ENCODE peak calls at places on chromosomes 4 and X, in seven cellular contexts. One of them, this sample, is unnamed. For H3K4me1, the result is how much of the 10 kb centered on the place peaks cover.

GRCh38 chr4:169774466-169775445 is 17.0 kb upstream of the HPF1 start:
- DNase-seq in sigmoid colon: no peak
- DNase-seq in suprapubic skin: no peak
- DNase-seq in esophagus muscularis mucosa: peak
- DNase-seq in K562: peak
- DNase-seq in SK-N-SH: peak
- DNase-seq in endothelial cell of umbilical vein: peak
- DNase-seq in this sample: no peak

GRCh38 chr4:845836-846251 is 19.9 kb upstream of the CPLX1 start:
- DNase-seq in sigmoid colon: no peak
- DNase-seq in suprapubic skin: no peak
- DNase-seq in esophagus muscularis mucosa: no peak
- DNase-seq in K562: no peak
- DNase-seq in SK-N-SH: no peak
- DNase-seq in endothelial cell of umbilical vein: no peak
- DNase-seq in this sample: no peak

GRCh38 chr4:140943887-140944515 is 187.8 kb upstream of the TBC1D9 start:
- DNase-seq in sigmoid colon: no peak
- DNase-seq in suprapubic skin: no peak
- DNase-seq in esophagus muscularis mucosa: no peak
- DNase-seq in K562: no peak
- DNase-seq in SK-N-SH: no peak
- DNase-seq in endothelial cell of umbilical vein: no peak
- DNase-seq in this sample: no peak

GRCh38 chrX:154378799-154379568 is at the start of gene EMD:
- DNase-seq in sigmoid colon: peak
- DNase-seq in suprapubic skin: peak
- DNase-seq in esophagus muscularis mucosa: peak
- DNase-seq in K562: peak
- DNase-seq in SK-N-SH: peak
- DNase-seq in endothelial cell of umbilical vein: peak
- DNase-seq in this sample: peak

GRCh38 chrX:21838937-21839333 is 482 bp upstream of the MBTPS2 start:
- DNase-seq in sigmoid colon: no peak
- DNase-seq in suprapubic skin: no peak
- DNase-seq in esophagus muscularis mucosa: no peak
- DNase-seq in K562: peak
- DNase-seq in SK-N-SH: no peak
- DNase-seq in endothelial cell of umbilical vein: no peak
- DNase-seq in this sample: no peak

GRCh38 chrX:133681416-133681815 is 266.1 kb upstream of the GPC4 start:
- DNase-seq in sigmoid colon: no peak
- DNase-seq in suprapubic skin: no peak
- DNase-seq in esophagus muscularis mucosa: no peak
- DNase-seq in K562: no peak
- DNase-seq in SK-N-SH: no peak
- DNase-seq in endothelial cell of umbilical vein: no peak
- DNase-seq in this sample: no peak

GRCh38 chr4:79445371-79445781 is 37.3 kb upstream of the GK2 start:
- DNase-seq in sigmoid colon: no peak
- DNase-seq in suprapubic skin: no peak
- DNase-seq in esophagus muscularis mucosa: no peak
- DNase-seq in K562: no peak
- DNase-seq in SK-N-SH: no peak
- DNase-seq in endothelial cell of umbilical vein: no peak
- DNase-seq in this sample: no peak

GRCh38 chr4:71186566-71187398 is 152.0 kb upstream of the SLC4A4 start:
- DNase-seq in sigmoid colon: peak
- DNase-seq in suprapubic skin: no peak
- DNase-seq in esophagus muscularis mucosa: no peak
- DNase-seq in K562: no peak
- DNase-seq in SK-N-SH: peak
- DNase-seq in endothelial cell of umbilical vein: peak
- DNase-seq in this sample: no peak

GRCh38 chrX:108468486-108468885 is 28.8 kb downstream of the COL4A5 start:
- DNase-seq in sigmoid colon: no peak
- DNase-seq in suprapubic skin: no peak
- DNase-seq in esophagus muscularis mucosa: no peak
- DNase-seq in K562: no peak
- DNase-seq in SK-N-SH: no peak
- DNase-seq in endothelial cell of umbilical vein: no peak
- DNase-seq in this sample: no peak

GRCh38 chr4:82431026-82431745 is 796 bp downstream of the ENOPH1 start:
- DNase-seq in sigmoid colon: no peak
- DNase-seq in suprapubic skin: peak
- DNase-seq in esophagus muscularis mucosa: no peak
- DNase-seq in K562: peak
- DNase-seq in SK-N-SH: peak
- DNase-seq in endothelial cell of umbilical vein: no peak
- DNase-seq in this sample: peak

GRCh38 chr4:8468746-8469535 is 28.4 kb downstream of the TRMT44 start:
- DNase-seq in sigmoid colon: peak
- DNase-seq in suprapubic skin: no peak
- DNase-seq in esophagus muscularis mucosa: no peak
- DNase-seq in K562: peak
- DNase-seq in SK-N-SH: peak
- DNase-seq in endothelial cell of umbilical vein: peak
- DNase-seq in this sample: peak

GRCh38 chr4:1356181-1356998 is 9.4 kb downstream of the UVSSA start:
- DNase-seq in sigmoid colon: no peak
- DNase-seq in suprapubic skin: no peak
- DNase-seq in esophagus muscularis mucosa: no peak
- DNase-seq in K562: peak
- DNase-seq in SK-N-SH: peak
- DNase-seq in endothelial cell of umbilical vein: peak
- DNase-seq in this sample: peak

GRCh38 chrX:123464709-123465108 is 268.1 kb downstream of the THOC2 start:
- DNase-seq in sigmoid colon: no peak
- DNase-seq in suprapubic skin: no peak
- DNase-seq in esophagus muscularis mucosa: no peak
- DNase-seq in K562: peak
- DNase-seq in SK-N-SH: no peak
- DNase-seq in endothelial cell of umbilical vein: no peak
- DNase-seq in this sample: no peak

GRCh38 chrX:43618376-43619205 is 37.5 kb upstream of the MAOA start:
- DNase-seq in sigmoid colon: no peak
- DNase-seq in suprapubic skin: no peak
- DNase-seq in esophagus muscularis mucosa: no peak
- DNase-seq in K562: no peak
- DNase-seq in SK-N-SH: no peak
- DNase-seq in endothelial cell of umbilical vein: no peak
- DNase-seq in this sample: no peak

GRCh38 chr4:82761249-82761648 is 37.3 kb downstream of the SCD5 start:
- DNase-seq in sigmoid colon: no peak
- DNase-seq in suprapubic skin: no peak
- DNase-seq in esophagus muscularis mucosa: no peak
- DNase-seq in K562: no peak
- DNase-seq in SK-N-SH: no peak
- DNase-seq in endothelial cell of umbilical vein: no peak
- DNase-seq in this sample: no peak

GRCh38 chrX:45714864-45715263 is 514.2 kb upstream of the DIPK2B start:
- DNase-seq in sigmoid colon: no peak
- DNase-seq in suprapubic skin: no peak
- DNase-seq in esophagus muscularis mucosa: no peak
- DNase-seq in K562: no peak
- DNase-seq in SK-N-SH: no peak
- DNase-seq in endothelial cell of umbilical vein: peak
- DNase-seq in this sample: no peak

GRCh38 chr4:29467044-29467717 is 1253.0 kb upstream of the PCDH7 start:
- DNase-seq in sigmoid colon: no peak
- DNase-seq in suprapubic skin: no peak
- DNase-seq in esophagus muscularis mucosa: no peak
- DNase-seq in K562: no peak
- DNase-seq in SK-N-SH: no peak
- DNase-seq in endothelial cell of umbilical vein: no peak
- DNase-seq in this sample: no peak

GRCh38 chr4:4887426-4887825 is 28.0 kb downstream of the MSX1 start:
- DNase-seq in sigmoid colon: no peak
- DNase-seq in suprapubic skin: no peak
- DNase-seq in esophagus muscularis mucosa: no peak
- DNase-seq in K562: no peak
- DNase-seq in SK-N-SH: no peak
- DNase-seq in endothelial cell of umbilical vein: no peak
- DNase-seq in this sample: no peak

DNA sequence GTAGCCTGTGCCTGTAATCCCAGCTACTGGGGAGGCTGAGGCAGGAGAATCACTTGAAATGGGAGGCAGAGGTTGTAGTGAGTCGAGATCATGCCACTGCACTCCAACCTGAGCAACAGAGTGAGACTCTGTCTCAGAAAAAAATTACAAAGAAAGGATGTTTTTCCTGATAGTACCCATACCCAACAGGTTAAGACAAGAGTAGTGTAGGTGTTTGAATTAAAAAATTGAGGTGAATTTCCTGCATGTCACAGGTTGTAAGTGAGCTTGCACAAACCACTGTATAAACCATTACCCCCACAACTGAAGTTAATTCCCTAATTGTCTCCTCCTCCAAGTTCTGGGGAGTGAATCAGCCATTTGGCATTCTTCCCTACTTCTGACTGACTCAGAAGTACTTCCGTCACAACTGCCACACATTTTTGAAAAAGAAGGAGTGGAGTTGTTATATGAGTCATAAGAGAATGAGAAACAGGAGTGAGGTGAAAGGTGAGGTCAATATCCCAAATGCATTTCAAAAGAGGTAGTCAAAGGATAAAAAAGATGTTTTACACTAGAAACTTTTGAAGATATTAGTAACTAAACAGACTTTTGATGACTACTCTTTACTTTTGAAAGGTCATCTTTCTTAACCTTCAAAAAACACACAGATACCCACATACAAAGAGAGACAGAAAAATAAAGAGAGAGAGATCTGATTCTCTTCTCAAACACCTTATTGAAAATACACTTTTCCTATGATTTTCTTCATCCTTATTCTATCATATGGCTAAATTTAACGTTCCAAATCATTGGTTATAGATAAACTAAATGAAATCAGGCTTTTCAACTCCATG is 134.5 kb downstream of the BTC start:
- DNase-seq in sigmoid colon: no peak
- DNase-seq in suprapubic skin: no peak
- DNase-seq in esophagus muscularis mucosa: no peak
- DNase-seq in K562: peak
- DNase-seq in SK-N-SH: no peak
- DNase-seq in endothelial cell of umbilical vein: peak
- DNase-seq in this sample: no peak
- TF ChIP-seq POLR2AphosphoS5 in sigmoid colon: no peak
- TF ChIP-seq POLR2AphosphoS5 in suprapubic skin: no peak
- TF ChIP-seq POLR2AphosphoS5 in esophagus muscularis mucosa: peak
- TF ChIP-seq POLR2AphosphoS5 in K562: no peak
- TF ChIP-seq POLR2AphosphoS5 in SK-N-SH: peak
- TF ChIP-seq POLR2AphosphoS5 in endothelial cell of umbilical vein: peak
- TF ChIP-seq POLR2AphosphoS5 in this sample: no peak

GRCh38 chr4:85642356-85643100 is 167.6 kb downstream of the ARHGAP24 start:
- DNase-seq in sigmoid colon: no peak
- DNase-seq in suprapubic skin: no peak
- DNase-seq in esophagus muscularis mucosa: no peak
- DNase-seq in K562: no peak
- DNase-seq in SK-N-SH: no peak
- DNase-seq in endothelial cell of umbilical vein: no peak
- DNase-seq in this sample: no peak

GRCh38 chr4:85639946-85640345 is 165.0 kb downstream of the ARHGAP24 start:
- DNase-seq in sigmoid colon: no peak
- DNase-seq in suprapubic skin: no peak
- DNase-seq in esophagus muscularis mucosa: no peak
- DNase-seq in K562: peak
- DNase-seq in SK-N-SH: no peak
- DNase-seq in endothelial cell of umbilical vein: no peak
- DNase-seq in this sample: no peak

GRCh38 chr4:85637778-85638177 is 162.8 kb downstream of the ARHGAP24 start:
- DNase-seq in sigmoid colon: no peak
- DNase-seq in suprapubic skin: no peak
- DNase-seq in esophagus muscularis mucosa: no peak
- DNase-seq in K562: no peak
- DNase-seq in SK-N-SH: no peak
- DNase-seq in endothelial cell of umbilical vein: no peak
- DNase-seq in this sample: no peak
- H3K4me1 ChIP-seq in sigmoid colon: under half
- H3K4me1 ChIP-seq in suprapubic skin: under half
- H3K4me1 ChIP-seq in esophagus muscularis mucosa: under half
- H3K4me1 ChIP-seq in K562: under half
- H3K4me1 ChIP-seq in SK-N-SH: under half
- H3K4me1 ChIP-seq in endothelial cell of umbilical vein: under half
- H3K4me1 ChIP-seq in this sample: under half

GRCh38 chr4:26496207-26496783 is 6.0 kb upstream of the CCKAR start:
- DNase-seq in sigmoid colon: no peak
- DNase-seq in suprapubic skin: no peak
- DNase-seq in esophagus muscularis mucosa: peak
- DNase-seq in K562: no peak
- DNase-seq in SK-N-SH: no peak
- DNase-seq in endothelial cell of umbilical vein: no peak
- DNase-seq in this sample: no peak
- TF ChIP-seq CTCF in sigmoid colon: no peak
- TF ChIP-seq CTCF in suprapubic skin: no peak
- TF ChIP-seq CTCF in esophagus muscularis mucosa: no peak
- TF ChIP-seq CTCF in K562: no peak
- TF ChIP-seq CTCF in SK-N-SH: no peak
- TF ChIP-seq CTCF in endothelial cell of umbilical vein: no peak
- TF ChIP-seq CTCF in this sample: no peak

DNA sequence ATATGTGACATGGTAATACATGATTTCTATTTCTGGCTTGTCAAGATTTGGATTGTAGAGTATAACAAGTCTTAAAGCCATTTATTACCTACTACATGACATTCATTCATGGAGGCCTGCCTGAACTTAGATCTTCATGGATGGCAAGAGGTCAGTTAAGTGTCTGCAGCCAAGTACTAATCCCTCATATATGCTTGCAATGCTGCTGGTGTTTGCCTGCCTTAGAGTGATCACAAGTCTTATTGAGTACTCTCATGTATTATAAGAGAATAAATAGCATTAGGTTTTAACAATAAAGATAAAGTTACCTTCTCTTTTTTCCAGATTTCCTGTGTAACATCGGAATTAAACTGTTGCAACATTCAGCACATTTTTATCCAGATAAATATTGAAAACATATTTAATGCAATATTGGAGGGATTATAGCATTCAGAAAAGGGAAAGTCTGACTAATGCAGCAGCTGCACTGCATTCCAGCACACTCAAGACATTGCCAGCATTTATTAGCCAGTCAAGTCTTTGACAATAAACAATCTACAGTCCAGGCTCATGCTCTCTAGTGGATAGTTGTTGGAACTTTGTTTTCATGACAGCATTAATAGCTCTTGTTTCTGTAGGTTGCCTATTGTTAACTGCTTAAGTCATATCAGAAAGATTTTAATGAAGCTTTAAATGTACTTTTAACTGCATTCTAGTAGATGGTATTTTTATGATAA is 737.1 kb downstream of the FAT4 start:
- DNase-seq in sigmoid colon: no peak
- DNase-seq in suprapubic skin: no peak
- DNase-seq in esophagus muscularis mucosa: no peak
- DNase-seq in K562: no peak
- DNase-seq in SK-N-SH: no peak
- DNase-seq in endothelial cell of umbilical vein: peak
- DNase-seq in this sample: no peak
- TF ChIP-seq POLR2AphosphoS5 in sigmoid colon: peak
- TF ChIP-seq POLR2AphosphoS5 in suprapubic skin: no peak
- TF ChIP-seq POLR2AphosphoS5 in esophagus muscularis mucosa: peak
- TF ChIP-seq POLR2AphosphoS5 in K562: no peak
- TF ChIP-seq POLR2AphosphoS5 in SK-N-SH: peak
- TF ChIP-seq POLR2AphosphoS5 in endothelial cell of umbilical vein: no peak
- TF ChIP-seq POLR2AphosphoS5 in this sample: no peak

This sample was measured in breast epithelium.